ENCODE peak calls at places on chromosome 19, in four cellular contexts. Q is neural progenitor cell, B is endodermal cell, C is coronary artery. E is an unnamed sample.

GRCh38 chr19:7799640-7800355 is 30.2 kb upstream of the EVI5L start:
- DNase-seq in B (peak), Q (peak), C (no peak), E (peak)

GRCh38 chr19:49142866-49143335 is 12.3 kb downstream of the HRC start:
- DNase-seq in B (peak), C (peak), Q (peak), E (peak)

GRCh38 chr19:40466219-40467006 is at the start of gene SPTBN4:
- DNase-seq in B (peak), C (no peak), Q (peak), E (no peak)

GRCh38 chr19:11401808-11402543 is 17.1 kb downstream of the RGL3 start:
- DNase-seq in B (no peak), Q (no peak), C (no peak), E (no peak)

GRCh38 chr19:42596391-42597071 is 1.8 kb upstream of the CEACAM8 start:
- DNase-seq in C (no peak), Q (peak), B (peak), E (no peak)

GRCh38 chr19:48914181-48914580 is 14.1 kb downstream of the NUCB1 start:
- DNase-seq in Q (no peak), B (no peak), C (no peak), E (no peak)

GRCh38 chr19:29662604-29663404 is 2.5 kb upstream of the PLEKHF1 start:
- DNase-seq in B (no peak), C (peak), Q (no peak), E (peak)

GRCh38 chr19:12939292-12939606 is 840 bp downstream of the CALR start:
- DNase-seq in B (no peak), Q (peak), C (no peak), E (no peak)

GRCh38 chr19:51921949-51922348 is 5.3 kb upstream of the ZNF613 start:
- DNase-seq in B (peak), C (no peak), Q (no peak), E (no peak)

GRCh38 chr19:49020342-49020741 is 3.5 kb upstream of the LHB start:
- DNase-seq in B (peak), Q (no peak), C (no peak), E (no peak)

GRCh38 chr19:50384685-50385535 is 763 bp downstream of the POLD1 start:
- DNase-seq in C (no peak), B (no peak), Q (peak), E (no peak)

GRCh38 chr19:7515471-7516226 is at the start of gene ZNF358:
- DNase-seq in Q (peak), C (peak), B (peak), E (no peak)

GRCh38 chr19:497476-497860 is 1.2 kb downstream of the MADCAM1 start:
- DNase-seq in C (no peak), Q (no peak), B (no peak), E (no peak)

GRCh38 chr19:17871878-17872250 is at the start of gene SLC5A5:
- DNase-seq in B (peak), Q (peak), C (no peak), E (no peak)

GRCh38 chr19:4416268-4416667 is 13.8 kb downstream of the CHAF1A start:
- DNase-seq in B (no peak), Q (no peak), C (no peak), E (no peak)

GRCh38 chr19:33429891-33430673 is 56.6 kb downstream of the CEBPG start:
- DNase-seq in B (no peak), Q (no peak), C (no peak), E (no peak)

GRCh38 chr19:32870981-32871451 is 1.4 kb upstream of the SLC7A9 start:
- DNase-seq in B (no peak), Q (no peak), C (no peak), E (no peak)

GRCh38 chr19:16073988-16074387 is 2.3 kb upstream of the TPM4 start:
- DNase-seq in B (peak), Q (no peak), C (no peak), E (no peak)

GRCh38 chr19:1855040-1855827 is 7.0 kb upstream of the REXO1 start:
- DNase-seq in Q (peak), C (peak), B (peak), E (no peak)

GRCh38 chr19:21474671-21475181 is 30.7 kb upstream of the ZNF429 start:
- DNase-seq in Q (peak), B (peak), C (peak), E (no peak)

GRCh38 chr19:46601318-46602224 is at the start of gene CALM3:
- DNase-seq in Q (peak), C (peak), B (peak), E (no peak)

GRCh38 chr19:2053601-2054389 is 2.8 kb upstream of the MKNK2 start:
- DNase-seq in Q (no peak), C (peak), B (no peak), E (no peak)

GRCh38 chr19:43316591-43317319 is 36.7 kb upstream of the CD177 start:
- DNase-seq in C (no peak), B (peak), Q (peak), E (no peak)

GRCh38 chr19:31279436-31279765 is 69.8 kb downstream of the TSHZ3 start:
- DNase-seq in Q (no peak), C (no peak), B (no peak), E (no peak)

GRCh38 chr19:33781996-33782395 is 14.7 kb upstream of the KCTD15 start:
- DNase-seq in B (no peak), Q (no peak), C (no peak), E (no peak)

GRCh38 chr19:53882391-53883050 is 524 bp downstream of the PRKCG start:
- DNase-seq in Q (no peak), B (no peak), C (no peak), E (no peak)

GRCh38 chr19:53883231-53883661 is 1.2 kb downstream of the PRKCG start:
- DNase-seq in C (no peak), B (peak), Q (peak), E (no peak)

GRCh38 chr19:53880716-53881481 is 1.1 kb upstream of the PRKCG start:
- DNase-seq in Q (peak), B (no peak), C (no peak), E (no peak)

GRCh38 chr19:53883741-53884140 is 1.7 kb downstream of the PRKCG start:
- DNase-seq in B (no peak), C (no peak), Q (no peak), E (no peak)

GRCh38 chr19:53881482-53882390 is at the start of gene PRKCG:
- DNase-seq in B (peak), Q (peak), C (no peak), E (no peak)
- TF ChIP-seq CTCF in B (peak), Q (peak), C (peak), E (peak)

GRCh38 chr19:6503407-6504201 is 1.5 kb upstream of the TUBB4A start:
- DNase-seq in C (no peak), Q (no peak), B (no peak), E (no peak)

GRCh38 chr19:6498294-6499036 is 3.6 kb downstream of the TUBB4A start:
- DNase-seq in B (no peak), C (no peak), Q (no peak), E (no peak)

GRCh38 chr19:6499052-6499790 is 2.9 kb downstream of the TUBB4A start:
- DNase-seq in Q (no peak), B (no peak), C (no peak), E (no peak)

GRCh38 chr19:6500837-6501739 is 1.0 kb downstream of the TUBB4A start:
- DNase-seq in B (peak), C (no peak), Q (no peak), E (no peak)

DNA sequence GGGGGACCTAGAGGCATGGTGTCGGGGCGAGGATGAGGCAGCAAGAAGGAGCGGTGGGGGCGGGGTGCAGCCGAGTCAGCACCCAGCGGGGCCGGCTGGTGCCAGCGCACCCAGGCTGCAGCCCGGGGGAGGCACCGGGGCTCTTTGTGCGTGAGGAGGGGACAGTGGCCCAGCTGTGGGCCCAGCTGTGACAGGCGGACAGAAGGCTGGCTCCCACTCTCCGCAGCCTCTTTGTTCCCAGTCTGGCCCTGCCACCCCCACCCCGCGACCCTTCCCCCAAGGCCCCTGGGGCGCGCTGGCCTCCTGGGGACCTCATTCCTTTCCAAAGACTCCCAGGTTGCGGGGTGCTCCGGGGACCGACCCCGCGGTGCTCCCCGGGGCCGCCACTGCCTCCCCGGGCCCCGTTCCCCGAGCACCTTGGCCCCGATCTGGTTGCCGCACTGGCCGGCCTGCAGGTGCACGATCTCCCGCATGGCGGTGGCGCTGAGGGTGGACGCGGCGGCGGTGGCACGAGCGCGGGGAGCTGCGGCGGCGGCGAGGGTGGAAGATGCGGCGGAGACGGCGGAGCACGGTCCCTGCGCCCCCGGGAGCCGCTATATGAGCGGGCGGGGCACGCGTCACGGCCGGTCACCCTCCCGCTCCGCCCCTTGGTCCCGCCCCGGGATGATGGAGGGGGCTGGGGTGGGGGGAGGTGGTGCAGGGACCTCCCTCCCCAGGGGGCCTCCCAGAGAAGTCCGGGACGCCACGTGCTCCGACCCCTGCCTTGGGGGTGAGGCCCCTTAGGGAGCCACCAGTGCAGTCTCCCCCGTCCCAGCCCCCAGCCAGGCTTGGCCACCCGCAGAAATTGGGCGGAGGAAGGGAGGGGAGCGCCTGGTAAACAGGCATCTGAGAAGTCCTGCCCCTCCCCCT is at the start of gene TUBB4A:
- DNase-seq in B (peak), C (no peak), Q (peak), E (no peak)
- H3K4me3 ChIP-seq in B (no peak), C (peak), Q (peak), E (no peak)

GRCh38 chr19:14091086-14091884 is 734 bp upstream of the SAMD1 start:
- DNase-seq in B (peak), C (peak), Q (no peak), E (no peak)
- TF ChIP-seq CTCF in B (peak), C (no peak), Q (peak), E (peak)

GRCh38 chr19:35206855-35207254 is 21.7 kb downstream of the FAM187B start:
- DNase-seq in C (no peak), Q (no peak), B (no peak), E (no peak)

GRCh38 chr19:35207391-35207871 is 21.1 kb downstream of the FAM187B start:
- DNase-seq in B (no peak), Q (no peak), C (no peak), E (no peak)

GRCh38 chr19:35205733-35206323 is 22.7 kb downstream of the FAM187B start:
- DNase-seq in C (no peak), B (no peak), Q (no peak), E (no peak)

GRCh38 chr19:35204799-35205732 is 23.5 kb downstream of the FAM187B start:
- DNase-seq in Q (no peak), B (peak), C (no peak), E (no peak)

DNA sequence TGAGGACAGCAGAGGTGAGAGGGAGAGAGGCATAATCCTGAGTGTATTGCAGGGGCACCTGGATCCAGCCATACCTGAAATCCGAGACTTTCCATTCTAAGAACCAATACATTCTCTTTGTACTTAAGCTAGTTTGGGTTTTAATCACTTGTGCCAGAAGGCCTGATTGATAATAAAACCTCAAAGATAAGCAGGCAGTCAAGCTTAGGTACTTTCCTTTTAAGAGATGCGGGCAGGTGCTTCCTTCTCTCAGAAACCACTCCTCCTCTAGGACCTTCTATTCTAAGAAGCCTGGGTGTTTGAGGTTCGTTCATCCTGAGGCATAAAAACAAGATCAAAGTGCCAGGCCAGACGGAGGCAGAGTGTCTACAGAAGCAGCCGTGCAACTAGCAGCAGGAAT is 22.2 kb downstream of the FAM187B start:
- DNase-seq in C (no peak), B (no peak), Q (no peak), E (no peak)
- H3K4me3 ChIP-seq in C (no peak), B (no peak), Q (no peak), E (no peak)

DNA sequence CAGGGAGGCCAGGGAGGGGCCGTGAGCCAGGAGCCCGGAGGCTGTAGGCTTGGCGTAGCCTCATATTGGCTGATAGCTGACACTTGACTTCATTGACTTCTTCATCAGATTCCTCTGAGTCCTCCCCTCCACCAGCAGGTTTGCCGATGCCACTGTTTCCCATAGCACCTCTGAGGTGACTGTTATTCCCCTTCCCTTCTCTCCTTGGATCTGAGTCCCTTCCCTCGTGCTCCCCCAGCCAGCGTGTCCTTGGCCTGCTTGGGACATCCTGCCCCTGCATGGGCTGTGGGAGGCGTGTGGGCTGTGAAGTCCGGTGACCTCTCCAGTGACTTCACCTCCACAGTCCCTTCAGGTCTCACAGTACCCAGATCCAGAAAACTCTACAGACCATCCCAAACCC is 8.8 kb downstream of the PPP1R37 start:
- DNase-seq in B (peak), Q (no peak), C (no peak), E (no peak)
- TF ChIP-seq CTCF in B (no peak), Q (no peak), C (no peak), E (no peak)

DNA sequence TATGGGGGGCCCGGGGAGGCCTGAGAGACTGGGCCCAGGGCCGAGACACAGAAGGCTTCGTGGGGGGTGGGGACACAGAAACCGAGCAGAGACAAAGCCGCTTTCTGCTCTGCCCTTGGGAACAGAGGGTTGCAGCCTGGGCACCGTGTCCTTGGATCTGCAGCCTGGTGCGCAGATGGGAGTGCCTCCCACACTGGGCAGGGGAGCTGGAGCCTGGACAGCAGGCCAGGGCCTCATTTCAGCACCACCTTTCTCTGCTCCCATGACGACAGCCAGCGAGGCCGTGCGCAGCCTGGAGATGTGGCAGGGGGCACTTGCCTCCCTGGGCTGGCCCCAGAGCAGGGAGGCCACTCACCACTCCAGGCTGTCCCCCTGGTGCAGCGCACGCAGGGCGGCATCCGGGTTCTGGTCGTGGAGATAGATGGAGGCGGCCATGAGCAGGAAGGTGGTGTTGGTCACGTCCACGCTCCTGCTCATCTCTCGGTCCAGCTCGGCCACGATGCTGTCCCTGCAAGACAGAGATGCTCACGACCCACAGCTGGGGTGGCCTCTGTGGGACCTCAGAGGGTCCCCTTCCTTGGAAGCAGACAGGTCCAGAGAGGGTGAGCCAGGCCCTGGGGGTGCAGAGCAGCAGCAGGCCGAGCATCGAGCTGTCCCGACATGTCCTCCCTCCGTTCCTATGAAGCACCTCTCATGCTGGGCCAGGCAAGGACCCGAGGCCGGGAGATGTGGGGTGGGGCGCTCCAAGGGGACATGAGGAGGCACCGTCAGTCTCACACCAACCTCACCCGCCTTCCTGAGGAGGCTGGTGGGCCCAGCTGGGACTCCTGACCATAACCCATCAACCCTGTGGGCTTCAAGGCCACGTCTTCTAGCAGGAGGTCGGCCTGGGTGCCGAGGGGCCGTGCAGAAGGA is 10.9 kb upstream of the CERS1 start:
- DNase-seq in C (no peak), B (no peak), Q (no peak), E (no peak)
- H3K4me3 ChIP-seq in C (no peak), B (no peak), Q (no peak), E (no peak)

GRCh38 chr19:3121821-3122511 is 13.9 kb upstream of the GNA15 start:
- DNase-seq in Q (no peak), B (no peak), C (no peak), E (no peak)

GRCh38 chr19:3121396-3121795 is 14.4 kb upstream of the GNA15 start:
- DNase-seq in Q (no peak), C (no peak), B (no peak), E (no peak)

GRCh38 chr19:3123956-3124355 is 11.9 kb upstream of the GNA15 start:
- DNase-seq in B (no peak), Q (no peak), C (no peak), E (no peak)

GRCh38 chr19:3123088-3123721 is 12.6 kb upstream of the GNA15 start:
- DNase-seq in Q (no peak), B (no peak), C (no peak), E (no peak)

DNA sequence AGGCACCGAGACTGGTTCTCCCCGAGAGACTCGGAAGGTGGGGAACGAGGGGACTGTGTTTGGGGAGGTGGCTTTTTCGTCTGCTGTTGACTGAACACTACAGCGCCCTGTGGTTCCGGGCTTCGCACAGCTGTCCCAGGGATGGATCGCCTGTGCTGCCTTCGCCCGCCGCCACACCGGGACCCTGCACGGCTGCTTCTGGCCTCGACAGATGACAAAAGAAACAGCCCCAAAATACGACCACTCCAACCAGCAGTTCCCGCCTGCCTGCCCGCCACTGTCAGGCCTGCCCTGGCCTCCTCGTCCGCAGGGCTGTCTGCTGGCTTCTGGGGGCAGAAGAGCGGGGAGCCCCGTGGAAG is 13.3 kb upstream of the GNA15 start:
- DNase-seq in C (no peak), Q (no peak), B (no peak), E (no peak)
- TF ChIP-seq CTCF in C (no peak), Q (no peak), B (no peak), E (no peak)